ENCODE peak calls at places on chromosomes 13 and 19, in seven cellular contexts. R is tibial nerve, G is fibroblast of lung, T is pancreas, F is astrocyte, N is psoas muscle, H is Peyer's patch. B is an unnamed sample.

GRCh38 chr19:13130886-13131490 is 12.9 kb downstream of the NACC1 start:
- DNase-seq in T (no peak), H (no peak), F (no peak), N (no peak), G (no peak), R (no peak), B (no peak)

GRCh38 chr19:11098327-11098726 is 9.1 kb downstream of the LDLR start:
- DNase-seq in T (no peak), R (no peak), H (no peak), G (no peak), F (no peak), N (no peak), B (no peak)

GRCh38 chr13:78437781-78438180 is 165.6 kb downstream of the POU4F1 start:
- DNase-seq in G (no peak), F (no peak), N (no peak), T (no peak), H (no peak), R (no peak), B (no peak)

GRCh38 chr19:14478113-14478545 is 3.0 kb upstream of the PTGER1 start:
- DNase-seq in R (no peak), G (no peak), H (no peak), T (no peak), N (no peak), F (no peak), B (no peak)

GRCh38 chr19:13195678-13196077 is 45.5 kb downstream of the IER2 start:
- DNase-seq in G (no peak), N (no peak), F (no peak), H (peak; percentile 72), T (peak; percentile 74), R (no peak), B (no peak)

GRCh38 chr13:48930933-48931332 is 44.8 kb upstream of the FNDC3A start:
- DNase-seq in H (no peak), F (no peak), G (no peak), T (no peak), N (no peak), R (no peak), B (no peak)

GRCh38 chr19:53008061-53008778 is 5.5 kb upstream of the ERVV-1 start:
- DNase-seq in G (no peak), N (no peak), T (no peak), H (no peak), R (no peak), F (no peak), B (no peak)

GRCh38 chr13:42011601-42012401 is 36.6 kb upstream of the DGKH start:
- DNase-seq in G (no peak), H (no peak), T (no peak), F (no peak), R (no peak), N (no peak), B (no peak)

GRCh38 chr19:3882041-3882384 is 1.5 kb downstream of the ATCAY start:
- DNase-seq in N (no peak), T (no peak), F (no peak), H (no peak), R (no peak), G (no peak), B (no peak)

GRCh38 chr19:15331419-15332310 is 674 bp downstream of the BRD4 start:
- DNase-seq in F (no peak), R (peak; percentile 37), N (peak; percentile 82), H (peak; percentile 45), G (peak; percentile 33), T (peak; percentile 44), B (no peak)

GRCh38 chr19:47658431-47659383 is 49.8 kb downstream of the BICRA start:
- DNase-seq in H (no peak), T (no peak), G (peak; percentile 92), F (peak; percentile 91), R (no peak), N (peak; percentile 38), B (no peak)

GRCh38 chr13:66262330-66262729 is 967.8 kb downstream of the PCDH9 start:
- DNase-seq in G (no peak), T (no peak), R (no peak), F (no peak), N (no peak), H (no peak), B (no peak)

GRCh38 chr13:66265446-66265845 is 964.7 kb downstream of the PCDH9 start:
- DNase-seq in T (no peak), G (peak; percentile 63), H (no peak), N (no peak), R (no peak), F (peak; percentile 56), B (no peak)

GRCh38 chr13:66266348-66266747 is 963.8 kb downstream of the PCDH9 start:
- DNase-seq in H (no peak), F (no peak), N (no peak), G (no peak), R (no peak), T (no peak), B (no peak)

GRCh38 chr13:66266761-66267160 is 963.4 kb downstream of the PCDH9 start:
- DNase-seq in F (no peak), R (no peak), T (no peak), H (no peak), N (no peak), G (no peak), B (peak; percentile 72)

DNA sequence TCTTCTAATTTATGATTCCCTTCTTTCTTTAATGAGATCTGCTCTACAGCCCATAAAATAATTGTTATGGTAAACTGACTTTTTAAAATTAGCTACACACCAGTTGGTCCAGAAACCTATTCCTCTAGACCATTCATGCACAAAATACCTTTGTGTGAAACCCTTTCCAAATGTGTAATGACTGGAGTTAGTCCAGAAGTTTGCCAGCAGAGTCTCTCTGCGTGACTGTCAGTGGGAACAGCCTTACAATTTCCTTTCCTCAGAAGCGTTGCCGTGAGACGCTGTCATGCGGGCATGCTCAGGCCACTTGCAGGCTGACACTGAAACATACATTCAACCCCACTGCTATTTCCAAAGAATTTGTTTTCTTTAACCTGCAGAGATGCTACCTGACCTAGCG is 965.2 kb downstream of the PCDH9 start:
- DNase-seq in T (no peak), R (no peak), F (peak; percentile 62), G (peak; percentile 68), H (no peak), N (no peak), B (peak; percentile 23)
- TF ChIP-seq CTCF in T (no peak), R (no peak), F (no peak), G (no peak), H (no peak), N (no peak), B (no peak)

DNA sequence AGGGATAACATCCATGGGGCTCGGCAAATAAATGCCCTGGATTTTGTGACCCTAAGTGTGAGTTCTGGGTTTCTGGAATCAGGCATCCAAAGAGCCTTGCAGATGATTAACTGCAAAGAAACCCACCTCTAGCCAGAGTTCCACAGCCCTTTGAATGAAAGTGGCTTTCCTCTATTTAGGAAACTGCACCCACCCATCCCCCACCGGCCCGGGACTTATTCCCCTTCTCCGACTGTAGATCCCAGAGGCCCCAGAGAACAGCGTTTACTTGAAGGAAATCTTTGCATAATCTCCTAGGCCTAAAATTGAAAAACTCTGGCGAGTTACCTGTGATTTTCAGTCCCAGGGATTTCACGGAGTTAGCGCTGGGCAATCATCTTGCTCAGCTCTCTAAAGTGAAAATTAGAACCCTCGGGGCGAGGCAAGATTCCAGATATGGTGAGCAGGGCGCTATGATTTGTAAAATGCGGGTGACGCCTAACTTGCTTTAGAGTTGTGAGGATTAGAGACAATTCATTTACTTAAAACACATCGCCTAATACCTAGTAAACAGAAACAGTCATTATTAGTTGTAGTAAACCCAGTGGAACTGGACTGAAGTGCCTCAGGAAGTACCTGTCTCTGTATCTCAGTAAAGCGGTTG is 9.4 kb downstream of the URAD start:
- DNase-seq in F (no peak), H (no peak), N (no peak), G (no peak), T (no peak), R (no peak), B (no peak)
- H3K27me3 ChIP-seq in F (peaks cover 83% of the 10 kb centered on the region), H (no peaks in the 10 kb centered on the region), N (peaks cover 2% of the 10 kb centered on the region), G (peaks cover 68% of the 10 kb centered on the region), T (peaks cover 19% of the 10 kb centered on the region), R (peaks cover 4% of the 10 kb centered on the region), B (peaks cover 99% of the 10 kb centered on the region)

GRCh38 chr13:28953714-28954113 is 133.6 kb downstream of the MTUS2 start:
- DNase-seq in H (no peak), R (no peak), G (no peak), T (no peak), F (no peak), N (no peak), B (no peak)
- TF ChIP-seq CTCF in H (no peak), R (no peak), G (no peak), T (no peak), F (no peak), N (no peak), B (no peak)

DNA sequence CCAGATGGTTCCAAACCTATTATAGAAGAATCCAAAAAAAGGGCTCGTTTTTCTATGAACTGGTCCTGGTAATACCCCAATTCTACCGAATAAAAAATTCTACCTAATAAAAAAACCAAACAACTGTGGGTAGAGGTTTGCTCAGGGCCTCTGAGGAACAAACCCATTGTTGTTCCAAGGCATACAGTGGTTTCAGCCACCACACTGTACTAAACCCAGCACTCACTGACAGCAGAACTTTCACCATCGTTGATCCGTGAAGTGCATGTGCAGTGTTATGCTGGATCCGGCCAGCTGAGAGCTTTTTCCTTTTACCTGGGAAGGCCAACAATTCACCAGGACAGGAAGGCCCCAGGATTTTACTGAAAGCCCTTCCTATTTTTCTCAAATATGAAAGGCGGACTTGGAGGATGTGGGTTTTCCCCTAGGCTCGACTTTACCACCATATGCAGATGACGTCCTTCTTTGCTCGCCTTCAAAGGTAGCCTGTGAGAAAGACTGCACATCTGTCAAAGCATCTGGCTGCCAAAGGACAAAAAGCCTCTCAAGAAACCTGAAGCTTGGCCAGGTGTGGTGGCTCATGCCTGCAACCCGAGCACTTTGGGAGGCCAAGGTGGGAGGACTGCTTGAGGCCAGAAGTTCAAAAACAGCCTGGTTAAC is 7.2 kb upstream of the PABPC3 start:
- DNase-seq in F (no peak), N (no peak), T (no peak), G (no peak), H (no peak), R (no peak), B (no peak)
- H3K27me3 ChIP-seq in F (no peaks in the 10 kb centered on the region), N (no peaks in the 10 kb centered on the region), T (no peaks in the 10 kb centered on the region), G (no peaks in the 10 kb centered on the region), H (no peaks in the 10 kb centered on the region), R (no peaks in the 10 kb centered on the region), B (peaks cover 16% of the 10 kb centered on the region)

DNA sequence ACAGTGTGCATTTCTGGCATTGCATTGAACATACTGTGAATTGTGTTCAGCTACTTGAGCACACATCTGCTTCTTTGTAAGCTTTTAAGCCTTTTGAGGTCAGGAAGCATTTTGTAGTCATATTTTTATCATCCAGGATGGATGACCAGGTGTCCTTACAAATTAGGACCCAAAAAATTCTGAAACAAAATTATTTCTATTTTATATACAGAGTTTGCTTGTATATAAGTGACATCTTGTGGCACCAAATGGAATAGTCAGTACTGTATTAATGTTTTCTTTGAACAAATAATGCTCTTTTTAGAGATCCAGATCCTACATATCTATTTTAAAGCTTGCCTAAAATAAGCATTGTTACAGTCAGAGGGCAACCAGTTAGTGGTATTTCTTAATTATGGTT is 9.5 kb upstream of the SUPT20H start:
- DNase-seq in N (no peak), H (no peak), G (peak; percentile 12), T (no peak), R (no peak), F (no peak), B (no peak)
- TF ChIP-seq CTCF in N (peak; percentile 17), H (no peak), G (no peak), T (no peak), R (no peak), F (peak; percentile 16), B (peak; percentile 51)